ENCODE peak calls at places on chromosomes 4 and X, in six cellular contexts. Q, S, I, P, T and C are unnamed samples.

GRCh38 chr4:127501103-127501502 is 131.7 kb upstream of the INTU start:
- DNase-seq in Q (no peak), S (no peak), I (no peak), P (no peak), T (no peak), C (no peak)

GRCh38 chrX:48022740-48023139 is 16.0 kb downstream of the SPACA5 start:
- DNase-seq in Q (no peak), S (no peak), I (no peak), P (no peak), T (no peak), C (no peak)

GRCh38 chr4:83389756-83390505 is 55.3 kb upstream of the HPSE start:
- DNase-seq in Q (no peak), S (no peak), I (no peak), P (no peak), T (no peak), C (no peak)

GRCh38 chrX:154546354-154547244 is at the start of gene G6PD:
- DNase-seq in Q (no peak), S (peak), I (no peak), P (peak), T (peak), C (peak)

GRCh38 chr4:36310793-36311192 is 29.4 kb downstream of the DTHD1 start:
- DNase-seq in Q (no peak), S (no peak), I (peak), P (peak), T (no peak), C (no peak)

GRCh38 chr4:105215609-105216313 is 69.1 kb downstream of the TET2 start:
- DNase-seq in Q (no peak), S (no peak), I (no peak), P (no peak), T (no peak), C (no peak)

GRCh38 chr4:108762559-108763225 is at the start of gene ETNPPL:
- DNase-seq in Q (peak), S (peak), I (peak), P (peak), T (peak), C (peak)

GRCh38 chr4:38328963-38329729 is 334.9 kb upstream of the KLF3 start:
- DNase-seq in Q (no peak), S (no peak), I (no peak), P (no peak), T (peak), C (no peak)

GRCh38 chr4:22969314-22969896 is 276.7 kb downstream of the GBA3 start:
- DNase-seq in Q (no peak), S (no peak), I (no peak), P (no peak), T (no peak), C (no peak)

GRCh38 chrX:56928546-56928945 is 66.8 kb downstream of the SPIN3 start:
- DNase-seq in Q (no peak), S (no peak), I (no peak), P (no peak), T (no peak), C (no peak)

GRCh38 chr4:184479516-184479950 is 5.2 kb upstream of the IRF2 start:
- DNase-seq in Q (no peak), S (no peak), I (no peak), P (no peak), T (no peak), C (no peak)

GRCh38 chr4:121728798-121729226 is 32.0 kb upstream of the ANXA5 start:
- DNase-seq in Q (no peak), S (no peak), I (no peak), P (no peak), T (no peak), C (peak)

GRCh38 chr4:97761760-97762512 is 381.3 kb downstream of the STPG2 start:
- DNase-seq in Q (no peak), S (no peak), I (no peak), P (no peak), T (no peak), C (peak)

GRCh38 chr4:105236202-105236916 is 89.7 kb downstream of the TET2 start:
- DNase-seq in Q (no peak), S (no peak), I (no peak), P (no peak), T (no peak), C (no peak)

GRCh38 chr4:160567634-160568033 is 1464.8 kb downstream of the RAPGEF2 start:
- DNase-seq in Q (no peak), S (no peak), I (no peak), P (no peak), T (no peak), C (no peak)

GRCh38 chr4:88709989-88710388 is 12.4 kb upstream of the NAP1L5 start:
- DNase-seq in Q (no peak), S (no peak), I (no peak), P (no peak), T (no peak), C (no peak)

GRCh38 chr4:79178770-79179169 is 147.1 kb downstream of the NAA11 start:
- DNase-seq in Q (no peak), S (no peak), I (peak), P (no peak), T (no peak), C (no peak)

GRCh38 chr4:7427326-7428260 is 7.1 kb downstream of the PSAPL1 start:
- DNase-seq in Q (no peak), S (peak), I (peak), P (no peak), T (no peak), C (no peak)

GRCh38 chrX:108439434-108439883 is at the start of gene COL4A5:
- DNase-seq in Q (peak), S (peak), I (peak), P (peak), T (no peak), C (peak)

GRCh38 chrX:13152511-13152868 is 108.1 kb upstream of the FAM9C start:
- DNase-seq in Q (no peak), S (peak), I (no peak), P (no peak), T (no peak), C (no peak)

GRCh38 chrX:24694825-24695224 is 1.1 kb downstream of the POLA1 start:
- DNase-seq in Q (no peak), S (no peak), I (no peak), P (no peak), T (no peak), C (peak)

GRCh38 chrX:151488677-151489076 is 74.8 kb upstream of the PASD1 start:
- DNase-seq in Q (no peak), S (peak), I (no peak), P (no peak), T (peak), C (no peak)

GRCh38 chrX:19904778-19905367 is 17.5 kb upstream of the SH3KBP1 start:
- DNase-seq in Q (no peak), S (no peak), I (no peak), P (no peak), T (peak), C (peak)

GRCh38 chrX:44344194-44344593 is 722 bp upstream of the EFHC2 start:
- DNase-seq in Q (no peak), S (peak), I (no peak), P (no peak), T (peak), C (no peak)

GRCh38 chr4:2583517-2583916 is 47.1 kb downstream of the FAM193A start:
- DNase-seq in Q (no peak), S (no peak), I (peak), P (no peak), T (no peak), C (peak)

GRCh38 chr4:3402409-3403103 is 39.2 kb upstream of the HGFAC start:
- DNase-seq in Q (no peak), S (no peak), I (peak), P (no peak), T (no peak), C (peak)

GRCh38 chr4:74623041-74623440 is 171.3 kb downstream of the BTC start:
- DNase-seq in Q (no peak), S (no peak), I (no peak), P (no peak), T (no peak), C (peak)

GRCh38 chr4:1682860-1683259 is 1.3 kb downstream of the FAM53A start:
- DNase-seq in Q (no peak), S (no peak), I (no peak), P (no peak), T (no peak), C (peak)

GRCh38 chrX:103779156-103779555 is 2.5 kb downstream of the PLP1 start:
- DNase-seq in Q (no peak), S (peak), I (no peak), P (peak), T (no peak), C (no peak)

GRCh38 chr4:87961993-87962791 is 13.3 kb upstream of the SPP1 start:
- DNase-seq in Q (no peak), S (no peak), I (no peak), P (peak), T (no peak), C (peak)

GRCh38 chr4:156475322-156475721 is 496.3 kb downstream of the PDGFC start:
- DNase-seq in Q (no peak), S (no peak), I (no peak), P (no peak), T (no peak), C (peak)

GRCh38 chr4:183407128-183407585 is 37.3 kb upstream of the CDKN2AIP start:
- DNase-seq in Q (peak), S (peak), I (peak), P (peak), T (peak), C (peak)

GRCh38 chrX:19291086-19291485 is 52.6 kb upstream of the PDHA1 start:
- DNase-seq in Q (no peak), S (peak), I (no peak), P (no peak), T (no peak), C (no peak)

GRCh38 chr4:56099378-56099786 is 150.6 kb downstream of the CEP135 start:
- DNase-seq in Q (no peak), S (no peak), I (no peak), P (no peak), T (no peak), C (no peak)

DNA sequence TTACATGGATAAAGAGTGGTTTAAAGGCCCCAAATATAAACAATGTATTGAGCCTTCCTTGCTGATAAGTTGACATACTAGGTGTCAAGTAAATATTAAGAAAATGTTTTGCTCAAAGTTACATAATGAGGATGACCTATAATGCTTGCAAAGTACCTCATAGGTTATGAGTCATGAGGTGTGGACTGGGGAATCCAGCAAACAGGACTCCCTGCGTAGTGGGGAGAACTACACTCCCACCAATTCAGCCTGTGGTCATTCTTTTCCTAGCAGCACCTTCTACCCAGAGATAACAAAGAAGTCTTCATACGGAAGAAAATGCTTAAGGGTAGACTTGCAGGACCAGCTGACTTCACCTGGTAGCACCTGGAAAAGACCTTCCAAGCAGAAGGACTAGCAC is 418.9 kb upstream of the CPEB2 start:
- DNase-seq in Q (no peak), S (no peak), I (no peak), P (no peak), T (no peak), C (no peak)
- H3K27ac ChIP-seq in Q (no peak), S (no peak), I (no peak), P (no peak), T (no peak), C (no peak)

GRCh38 chr4:102761902-102762301 is 1.1 kb upstream of the MANBA start:
- DNase-seq in Q (no peak), S (no peak), I (no peak), P (no peak), T (no peak), C (no peak)

GRCh38 chr4:102759835-102760644 is 728 bp downstream of the MANBA start:
- DNase-seq in Q (no peak), S (no peak), I (peak), P (no peak), T (peak), C (peak)

GRCh38 chr4:102758241-102758871 is 2.4 kb downstream of the MANBA start:
- DNase-seq in Q (no peak), S (no peak), I (no peak), P (no peak), T (no peak), C (no peak)

GRCh38 chr4:102760645-102761477 is at the start of gene MANBA:
- DNase-seq in Q (peak), S (peak), I (peak), P (peak), T (peak), C (peak)

GRCh38 chr4:102761478-102761790 is 666 bp upstream of the MANBA start:
- DNase-seq in Q (no peak), S (no peak), I (no peak), P (no peak), T (peak), C (no peak)
- H3K27ac ChIP-seq in Q (peak), S (no peak), I (peak), P (peak), T (peak), C (no peak)

DNA sequence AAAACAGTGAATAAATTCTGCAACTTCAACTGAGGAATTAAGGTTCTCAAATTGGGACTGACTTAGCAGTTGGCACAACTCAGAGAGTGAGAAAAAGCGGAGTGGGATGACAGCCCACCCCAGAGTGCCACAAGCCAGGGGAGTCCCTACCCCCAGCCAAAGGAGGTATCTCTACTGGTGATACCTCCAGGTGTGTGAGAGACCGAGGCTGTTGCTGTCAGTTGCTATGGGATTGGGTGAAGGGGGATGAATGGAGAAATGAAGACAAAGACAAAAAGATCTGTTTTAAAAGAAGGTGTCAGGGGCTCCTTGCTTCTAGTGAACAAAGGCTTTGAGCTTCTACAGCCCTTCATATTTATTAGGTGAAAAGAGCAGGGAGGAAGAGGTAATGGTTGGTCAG is 71.4 kb upstream of the UGT2B10 start:
- DNase-seq in Q (no peak), S (no peak), I (no peak), P (no peak), T (no peak), C (no peak)
- H3K27ac ChIP-seq in Q (no peak), S (no peak), I (no peak), P (no peak), T (no peak), C (peak)

DNA sequence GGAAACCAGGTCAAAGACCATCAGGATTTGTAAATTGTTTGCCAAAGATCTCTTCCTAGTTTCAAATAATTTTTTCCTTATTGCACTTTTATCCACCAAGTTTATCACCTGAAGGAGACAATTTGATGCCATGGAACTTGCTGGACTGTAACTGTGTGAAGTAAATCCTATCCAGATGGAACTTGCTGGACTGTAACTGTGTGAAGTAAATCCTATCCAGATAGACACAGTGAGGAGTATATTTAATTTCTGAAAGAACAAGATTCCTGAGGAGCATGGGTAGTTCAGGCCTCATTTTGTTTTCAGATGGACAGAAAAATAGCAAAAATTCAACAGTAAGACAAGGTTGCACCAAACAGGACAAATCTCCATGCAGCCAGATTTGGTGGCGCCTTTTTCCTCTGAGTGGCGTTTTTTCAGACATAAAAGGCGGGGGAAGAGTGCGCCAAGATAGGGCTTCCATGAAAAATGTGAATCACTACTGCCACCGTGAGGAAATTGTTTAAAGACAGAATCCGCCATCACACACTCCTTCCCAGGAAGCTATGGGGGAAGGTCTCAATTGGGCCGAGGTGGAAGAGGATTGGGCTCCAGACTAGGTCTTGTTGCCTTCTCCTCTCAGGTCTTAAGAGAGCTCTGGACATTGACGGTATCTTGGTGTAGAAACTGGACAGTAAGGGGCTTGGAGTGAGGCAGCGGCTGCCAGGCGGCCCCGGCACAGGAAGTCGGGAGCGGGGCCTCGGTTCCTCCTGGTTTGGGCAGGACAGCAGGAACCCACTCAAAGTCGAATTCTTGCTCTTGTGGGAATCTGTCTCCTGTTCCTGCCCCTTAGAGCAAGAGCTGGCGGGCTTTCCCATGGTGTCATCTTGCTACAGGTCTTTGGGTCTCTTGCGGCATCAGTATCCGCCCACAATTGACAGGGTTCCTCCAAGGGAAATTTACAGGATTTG is 234.7 kb downstream of the OR13H1 start:
- DNase-seq in Q (peak), S (no peak), I (peak), P (peak), T (no peak), C (no peak)
- H3K27ac ChIP-seq in Q (peak), S (no peak), I (peak), P (peak), T (no peak), C (no peak)